ENCODE peak calls at places on chromosomes 7 and 10, in eight cellular contexts. G is NCI-H1105 treated with DMSO at 0.1 percent for 48 hours; U is activated CD4-positive, alpha-beta T cell treated with anti-CD3 and anti-CD28 coated beads for 1 hour; Y is GM23248; K is HFF-Myc; X is iPS-NIHi11; N is astrocyte of the cerebellum; Q is NCI-H460. S is an unnamed sample.

GRCh38 chr10:100858258-100858657 is 54.5 kb upstream of the SLF2 start:
- DNase-seq in G (no peak), U (no peak), Y (no peak), K (no peak), X (no peak), N (no peak), Q (no peak), S (no peak)

GRCh38 chr7:45421096-45421495 is 153.1 kb upstream of the ADCY1 start:
- DNase-seq in G (no peak), U (no peak), Y (peak; percentile 72), K (no peak), X (no peak), N (no peak), Q (no peak), S (no peak)

GRCh38 chr10:63720072-63720537 is 198.9 kb downstream of the REEP3 start:
- DNase-seq in G (peak; percentile 75), U (no peak), Y (peak; percentile 37), K (no peak), X (peak; percentile 58), N (peak; percentile 32), Q (peak; percentile 38), S (peak; percentile 39)

GRCh38 chr10:80458638-80459037 is 4.5 kb downstream of the TSPAN14 start:
- DNase-seq in G (no peak), U (no peak), Y (peak; percentile 36), K (no peak), X (no peak), N (no peak), Q (no peak), S (no peak)

GRCh38 chr7:127039541-127039940 is 213.2 kb downstream of the GRM8 start:
- DNase-seq in G (no peak), U (no peak), Y (no peak), K (no peak), X (no peak), N (no peak), Q (no peak), S (no peak)

GRCh38 chr7:2019693-2020511 is 212.8 kb downstream of the MAD1L1 start:
- DNase-seq in G (no peak), U (no peak), Y (peak; percentile 98), K (peak; percentile 82), X (no peak), N (peak; percentile 71), Q (no peak), S (no peak)

GRCh38 chr7:25025218-25025671 is 45.3 kb upstream of the OSBPL3 start:
- DNase-seq in G (no peak), U (no peak), Y (peak; percentile 83), K (peak; percentile 78), X (no peak), N (peak; percentile 49), Q (peak; percentile 13), S (no peak)

GRCh38 chr10:71404510-71405295 is 8.0 kb downstream of the CDH23 start:
- DNase-seq in G (no peak), U (no peak), Y (no peak), K (no peak), X (no peak), N (no peak), Q (no peak), S (no peak)

GRCh38 chr7:12199363-12199762 is 11.7 kb upstream of the TMEM106B start:
- DNase-seq in G (no peak), U (no peak), Y (no peak), K (no peak), X (peak; percentile 24), N (peak; percentile 23), Q (no peak), S (no peak)

GRCh38 chr10:12396093-12396492 is 46.7 kb downstream of the CAMK1D start:
- DNase-seq in G (no peak), U (no peak), Y (no peak), K (no peak), X (no peak), N (no peak), Q (no peak), S (no peak)

GRCh38 chr10:63054889-63055606 is 78.1 kb upstream of the NRBF2 start:
- DNase-seq in G (no peak), U (no peak), Y (peak; percentile 35), K (no peak), X (no peak), N (no peak), Q (no peak), S (no peak)

GRCh38 chr7:100483101-100483727 is 513 bp upstream of the NYAP1 start:
- DNase-seq in G (peak; percentile 40), U (peak; percentile 72), Y (peak; percentile 70), K (no peak), X (peak; percentile 82), N (no peak), Q (peak; percentile 36), S (peak; percentile 94)